ENCODE peak calls at places on chromosome 7, in six cellular contexts. One of them, this sample, is unnamed.
A peak's percentile ranks its signal among the peaks of the same experiment; 100 is the strongest.

GRCh38 chr7:54932818-54933543 is 85.8 kb upstream of the EGFR start:
- DNase-seq in IMR-90: peak; percentile 66
- DNase-seq in neuronal stem cell: peak; percentile 52
- DNase-seq in H1: peak; percentile 67
- DNase-seq in trophoblast cell: peak; percentile 51
- DNase-seq in H9: peak; percentile 69
- DNase-seq in this sample: peak; percentile 76

GRCh38 chr7:148535227-148535626 is 55.3 kb upstream of the C7orf33 start:
- DNase-seq in H1: no peak
- DNase-seq in neuronal stem cell: no peak
- DNase-seq in IMR-90: no peak
- DNase-seq in H9: no peak
- DNase-seq in trophoblast cell: peak; percentile 55
- DNase-seq in this sample: peak; percentile 30

GRCh38 chr7:136718191-136718590 is 150.3 kb upstream of the CHRM2 start:
- DNase-seq in neuronal stem cell: no peak
- DNase-seq in trophoblast cell: no peak
- DNase-seq in H1: no peak
- DNase-seq in H9: no peak
- DNase-seq in IMR-90: no peak
- DNase-seq in this sample: no peak

GRCh38 chr7:134415700-134416099 is 43.2 kb downstream of the AKR1B1 start:
- DNase-seq in trophoblast cell: no peak
- DNase-seq in IMR-90: no peak
- DNase-seq in H9: no peak
- DNase-seq in neuronal stem cell: no peak
- DNase-seq in H1: no peak
- DNase-seq in this sample: no peak

GRCh38 chr7:158541330-158542010 is 46.2 kb downstream of the PTPRN2 start:
- DNase-seq in H1: no peak
- DNase-seq in neuronal stem cell: no peak
- DNase-seq in IMR-90: no peak
- DNase-seq in trophoblast cell: no peak
- DNase-seq in H9: no peak
- DNase-seq in this sample: no peak

GRCh38 chr7:141073173-141073640 is 657 bp upstream of the TMEM178B start:
- DNase-seq in H9: no peak
- DNase-seq in H1: no peak
- DNase-seq in neuronal stem cell: peak; percentile 77
- DNase-seq in trophoblast cell: peak; percentile 47
- DNase-seq in IMR-90: peak; percentile 44
- DNase-seq in this sample: peak; percentile 50

GRCh38 chr7:111516612-111517011 is 45.7 kb downstream of the IMMP2L start:
- DNase-seq in neuronal stem cell: no peak
- DNase-seq in H1: no peak
- DNase-seq in trophoblast cell: peak; percentile 24
- DNase-seq in IMR-90: no peak
- DNase-seq in H9: no peak
- DNase-seq in this sample: no peak

GRCh38 chr7:119482209-119482608 is 790.8 kb upstream of the KCND2 start:
- DNase-seq in neuronal stem cell: peak; percentile 17
- DNase-seq in IMR-90: no peak
- DNase-seq in trophoblast cell: peak; percentile 31
- DNase-seq in H9: peak; percentile 77
- DNase-seq in H1: peak; percentile 57
- DNase-seq in this sample: peak; percentile 42

GRCh38 chr7:152315845-152316244 is 120.0 kb downstream of the KMT2C start:
- DNase-seq in H9: no peak
- DNase-seq in IMR-90: no peak
- DNase-seq in H1: no peak
- DNase-seq in neuronal stem cell: no peak
- DNase-seq in trophoblast cell: no peak
- DNase-seq in this sample: no peak

GRCh38 chr7:30702200-30702599 is 19.9 kb upstream of the CRHR2 start:
- DNase-seq in H1: no peak
- DNase-seq in trophoblast cell: peak; percentile 33
- DNase-seq in H9: peak; percentile 41
- DNase-seq in IMR-90: no peak
- DNase-seq in neuronal stem cell: no peak
- DNase-seq in this sample: no peak

GRCh38 chr7:3436746-3437145 is 135.7 kb downstream of the SDK1 start:
- DNase-seq in IMR-90: peak; percentile 84
- DNase-seq in neuronal stem cell: no peak
- DNase-seq in H9: no peak
- DNase-seq in H1: no peak
- DNase-seq in trophoblast cell: no peak
- DNase-seq in this sample: peak; percentile 59

GRCh38 chr7:14596421-14596820 is 306.1 kb downstream of the DGKB start:
- DNase-seq in IMR-90: peak; percentile 57
- DNase-seq in trophoblast cell: no peak
- DNase-seq in neuronal stem cell: no peak
- DNase-seq in H1: no peak
- DNase-seq in H9: no peak
- DNase-seq in this sample: no peak

GRCh38 chr7:818031-818699 is 14.1 kb upstream of the SUN1 start:
- DNase-seq in neuronal stem cell: no peak
- DNase-seq in H9: no peak
- DNase-seq in IMR-90: peak; percentile 85
- DNase-seq in trophoblast cell: peak; percentile 79
- DNase-seq in H1: no peak
- DNase-seq in this sample: peak; percentile 58

GRCh38 chr7:953547-954327 is 743 bp downstream of the ADAP1 start:
- DNase-seq in IMR-90: peak; percentile 17
- DNase-seq in H9: peak; percentile 69
- DNase-seq in neuronal stem cell: no peak
- DNase-seq in H1: peak; percentile 74
- DNase-seq in trophoblast cell: peak; percentile 68
- DNase-seq in this sample: peak; percentile 37

GRCh38 chr7:128842674-128843641 is 12.8 kb downstream of the FLNC start:
- DNase-seq in IMR-90: no peak
- DNase-seq in H9: no peak
- DNase-seq in H1: no peak
- DNase-seq in neuronal stem cell: no peak
- DNase-seq in trophoblast cell: peak; percentile 12
- DNase-seq in this sample: no peak

GRCh38 chr7:48168159-48168558 is 3.1 kb upstream of the ABCA13 start:
- DNase-seq in IMR-90: peak; percentile 55
- DNase-seq in H9: no peak
- DNase-seq in neuronal stem cell: no peak
- DNase-seq in H1: no peak
- DNase-seq in trophoblast cell: no peak
- DNase-seq in this sample: no peak

GRCh38 chr7:85483205-85483604 is 296.3 kb upstream of the SEMA3D start:
- DNase-seq in H1: no peak
- DNase-seq in neuronal stem cell: no peak
- DNase-seq in trophoblast cell: no peak
- DNase-seq in H9: no peak
- DNase-seq in IMR-90: peak; percentile 77
- DNase-seq in this sample: peak; percentile 46

GRCh38 chr7:66781408-66782090 is 41.0 kb downstream of the RABGEF1 start:
- DNase-seq in H1: no peak
- DNase-seq in H9: no peak
- DNase-seq in neuronal stem cell: no peak
- DNase-seq in IMR-90: no peak
- DNase-seq in trophoblast cell: no peak
- DNase-seq in this sample: no peak

GRCh38 chr7:58087536-58088190 is 637.7 kb downstream of the ZNF716 start:
- DNase-seq in H9: no peak
- DNase-seq in H1: no peak
- DNase-seq in trophoblast cell: no peak
- DNase-seq in neuronal stem cell: no peak
- DNase-seq in IMR-90: no peak
- DNase-seq in this sample: no peak

GRCh38 chr7:68720722-68721121 is 877.6 kb upstream of the AUTS2 start:
- DNase-seq in trophoblast cell: no peak
- DNase-seq in H9: no peak
- DNase-seq in IMR-90: peak; percentile 22
- DNase-seq in neuronal stem cell: no peak
- DNase-seq in H1: no peak
- DNase-seq in this sample: no peak

GRCh38 chr7:112422842-112423496 is 27.3 kb upstream of the IFRD1 start:
- DNase-seq in trophoblast cell: peak; percentile 96
- DNase-seq in neuronal stem cell: peak; percentile 20
- DNase-seq in IMR-90: peak; percentile 81
- DNase-seq in H9: peak; percentile 83
- DNase-seq in H1: peak; percentile 63
- DNase-seq in this sample: peak; percentile 70

GRCh38 chr7:84060760-84061261 is 133.8 kb downstream of the SEMA3A start:
- DNase-seq in trophoblast cell: no peak
- DNase-seq in IMR-90: peak; percentile 55
- DNase-seq in H1: no peak
- DNase-seq in H9: no peak
- DNase-seq in neuronal stem cell: no peak
- DNase-seq in this sample: peak; percentile 49

GRCh38 chr7:157440346-157441022 is 103.7 kb downstream of the DNAJB6 start:
- DNase-seq in neuronal stem cell: no peak
- DNase-seq in IMR-90: no peak
- DNase-seq in H1: no peak
- DNase-seq in trophoblast cell: peak; percentile 27
- DNase-seq in H9: no peak
- DNase-seq in this sample: no peak

GRCh38 chr7:31633894-31634494 is 53.0 kb upstream of the PPP1R17 start:
- DNase-seq in H1: no peak
- DNase-seq in trophoblast cell: peak; percentile 79
- DNase-seq in neuronal stem cell: peak; percentile 60
- DNase-seq in IMR-90: peak; percentile 39
- DNase-seq in H9: peak; percentile 70
- DNase-seq in this sample: peak; percentile 49

GRCh38 chr7:20993693-20994092 is 207.0 kb upstream of the SP8 start:
- DNase-seq in neuronal stem cell: no peak
- DNase-seq in H9: no peak
- DNase-seq in trophoblast cell: no peak
- DNase-seq in IMR-90: no peak
- DNase-seq in H1: no peak
- DNase-seq in this sample: no peak

GRCh38 chr7:106736508-106737201 is 75.7 kb upstream of the CCDC71L start:
- DNase-seq in H9: peak; percentile 66
- DNase-seq in trophoblast cell: peak; percentile 96
- DNase-seq in IMR-90: peak; percentile 83
- DNase-seq in H1: peak; percentile 60
- DNase-seq in neuronal stem cell: no peak
- DNase-seq in this sample: peak; percentile 84

GRCh38 chr7:44325181-44325671 is at the start of gene CAMK2B:
- DNase-seq in neuronal stem cell: no peak
- DNase-seq in H9: no peak
- DNase-seq in IMR-90: no peak
- DNase-seq in H1: no peak
- DNase-seq in trophoblast cell: no peak
- DNase-seq in this sample: no peak

GRCh38 chr7:15686957-15687644 is 618 bp upstream of the MEOX2 start:
- DNase-seq in H1: peak; percentile 56
- DNase-seq in neuronal stem cell: peak; percentile 12
- DNase-seq in IMR-90: no peak
- DNase-seq in trophoblast cell: no peak
- DNase-seq in H9: peak; percentile 36
- DNase-seq in this sample: no peak

GRCh38 chr7:102985176-102985783 is 72.5 kb downstream of the LRRC17 start:
- DNase-seq in H1: no peak
- DNase-seq in trophoblast cell: peak; percentile 63
- DNase-seq in H9: no peak
- DNase-seq in IMR-90: peak; percentile 57
- DNase-seq in neuronal stem cell: no peak
- DNase-seq in this sample: no peak

GRCh38 chr7:19617921-19618320 is 90.9 kb downstream of the POLR1F start:
- DNase-seq in trophoblast cell: no peak
- DNase-seq in H1: no peak
- DNase-seq in H9: no peak
- DNase-seq in IMR-90: no peak
- DNase-seq in neuronal stem cell: no peak
- DNase-seq in this sample: no peak

GRCh38 chr7:98902523-98902922 is 24.2 kb downstream of the TRRAP start:
- DNase-seq in H9: no peak
- DNase-seq in neuronal stem cell: no peak
- DNase-seq in trophoblast cell: no peak
- DNase-seq in IMR-90: no peak
- DNase-seq in H1: no peak
- DNase-seq in this sample: no peak
- H3K18ac ChIP-seq in H9: no peak overlapping the region
- H3K18ac ChIP-seq in neuronal stem cell: no peak overlapping the region
- H3K18ac ChIP-seq in trophoblast cell: no peak overlapping the region
- H3K18ac ChIP-seq in IMR-90: no peak overlapping the region
- H3K18ac ChIP-seq in H1: no peak overlapping the region
- H3K18ac ChIP-seq in this sample: no peak overlapping the region

GRCh38 chr7:132592947-132593335 is 16.7 kb upstream of the PLXNA4 start:
- DNase-seq in neuronal stem cell: no peak
- DNase-seq in IMR-90: no peak
- DNase-seq in H1: no peak
- DNase-seq in trophoblast cell: no peak
- DNase-seq in H9: peak; percentile 7
- DNase-seq in this sample: no peak

GRCh38 chr7:132592238-132592946 is 16.1 kb upstream of the PLXNA4 start:
- DNase-seq in neuronal stem cell: no peak
- DNase-seq in H9: peak; percentile 4
- DNase-seq in IMR-90: no peak
- DNase-seq in H1: no peak
- DNase-seq in trophoblast cell: no peak
- DNase-seq in this sample: no peak

GRCh38 chr7:132601783-132602182 is 25.5 kb upstream of the PLXNA4 start:
- DNase-seq in trophoblast cell: no peak
- DNase-seq in H1: no peak
- DNase-seq in IMR-90: no peak
- DNase-seq in H9: no peak
- DNase-seq in neuronal stem cell: no peak
- DNase-seq in this sample: no peak

DNA sequence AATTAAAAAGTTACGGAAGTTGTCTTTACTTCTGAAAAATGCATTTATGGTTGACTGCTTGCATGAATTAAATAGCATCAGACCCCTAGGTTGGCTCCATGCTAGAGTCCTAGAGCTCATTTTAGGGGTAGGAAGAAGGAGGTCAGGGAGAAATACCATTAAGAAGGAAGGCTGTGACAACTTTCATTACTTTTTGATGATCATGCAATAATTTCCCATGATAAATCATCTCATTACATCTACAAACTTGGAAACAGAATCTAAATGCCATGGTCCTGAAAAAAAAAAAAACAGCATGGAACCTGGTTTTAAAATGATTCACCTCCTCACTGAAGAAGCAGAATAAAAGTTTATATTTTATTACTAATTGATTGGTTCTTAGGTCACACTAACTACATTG is 20.3 kb upstream of the PLXNA4 start:
- DNase-seq in IMR-90: no peak
- DNase-seq in H9: no peak
- DNase-seq in trophoblast cell: no peak
- DNase-seq in neuronal stem cell: no peak
- DNase-seq in H1: no peak
- DNase-seq in this sample: no peak
- H3K14ac ChIP-seq in IMR-90: no peak overlapping the region
- H3K14ac ChIP-seq in H9: no peak overlapping the region
- H3K14ac ChIP-seq in trophoblast cell: no peak overlapping the region
- H3K14ac ChIP-seq in neuronal stem cell: no peak overlapping the region
- H3K14ac ChIP-seq in H1: no peak overlapping the region
- H3K14ac ChIP-seq in this sample: no peak overlapping the region

GRCh38 chr7:37920619-37921339 is at the start of gene EPDR1:
- DNase-seq in H1: peak; percentile 78
- DNase-seq in trophoblast cell: peak; percentile 31
- DNase-seq in IMR-90: no peak
- DNase-seq in H9: peak; percentile 75
- DNase-seq in neuronal stem cell: peak; percentile 41
- DNase-seq in this sample: peak; percentile 34
- H3K27ac ChIP-seq in H1: no peak within 1 kb of the TSS
- H3K27ac ChIP-seq in trophoblast cell: no peak within 1 kb of the TSS
- H3K27ac ChIP-seq in IMR-90: no peak within 1 kb of the TSS
- H3K27ac ChIP-seq in H9: no peak within 1 kb of the TSS
- H3K27ac ChIP-seq in neuronal stem cell: no peak within 1 kb of the TSS
- H3K27ac ChIP-seq in this sample: peak within 1 kb of the TSS; percentile 11

GRCh38 chr7:137957887-137958286 is 44.0 kb downstream of the CREB3L2 start:
- DNase-seq in H1: no peak
- DNase-seq in IMR-90: no peak
- DNase-seq in neuronal stem cell: no peak
- DNase-seq in H9: no peak
- DNase-seq in trophoblast cell: peak; percentile 64
- DNase-seq in this sample: peak; percentile 80
- H3K18ac ChIP-seq in H1: no peak overlapping the region
- H3K18ac ChIP-seq in IMR-90: no peak overlapping the region
- H3K18ac ChIP-seq in neuronal stem cell: no peak overlapping the region
- H3K18ac ChIP-seq in H9: no peak overlapping the region
- H3K18ac ChIP-seq in trophoblast cell: peak overlapping the region; percentile 43
- H3K18ac ChIP-seq in this sample: no peak overlapping the region